ENCODE peak calls at places on chromosomes 12 and 14, in four cellular contexts. X, I, L and E are unnamed samples.

GRCh38 chr12:108868781-108869180 is 11.1 kb upstream of the DAO start:
- DNase-seq in I (no peak), L (no peak), X (no peak), E (no peak)

GRCh38 chr14:64444984-64445845 is 20.1 kb upstream of the AKAP5 start:
- DNase-seq in L (no peak), X (no peak), I (no peak), E (no peak)

GRCh38 chr14:34628681-34629135 is 1.2 kb downstream of the SNX6 start:
- DNase-seq in I (no peak), X (no peak), L (peak), E (peak)

GRCh38 chr12:131092911-131093901 is 139.5 kb downstream of the ADGRD1 start:
- DNase-seq in X (peak), I (peak), L (no peak), E (no peak)

GRCh38 chr12:100533326-100533725 is 40.2 kb upstream of the GAS2L3 start:
- DNase-seq in I (no peak), L (no peak), X (no peak), E (no peak)

GRCh38 chr14:90740081-90740480 is 76.1 kb downstream of the TTC7B start:
- DNase-seq in X (no peak), L (no peak), I (no peak), E (no peak)

GRCh38 chr12:68565391-68565903 is 45.3 kb upstream of the RAP1B start:
- DNase-seq in I (no peak), L (no peak), X (no peak), E (no peak)

GRCh38 chr12:92827836-92828431 is 101.2 kb downstream of the EEA1 start:
- DNase-seq in L (peak), I (no peak), X (no peak), E (no peak)

GRCh38 chr14:86858591-86858990 is 1134.4 kb downstream of the GALC start:
- DNase-seq in I (no peak), L (no peak), X (no peak), E (no peak)

GRCh38 chr12:1918081-1918874 is at the start of gene CACNA2D4:
- DNase-seq in L (peak), X (peak), I (peak), E (no peak)

DNA sequence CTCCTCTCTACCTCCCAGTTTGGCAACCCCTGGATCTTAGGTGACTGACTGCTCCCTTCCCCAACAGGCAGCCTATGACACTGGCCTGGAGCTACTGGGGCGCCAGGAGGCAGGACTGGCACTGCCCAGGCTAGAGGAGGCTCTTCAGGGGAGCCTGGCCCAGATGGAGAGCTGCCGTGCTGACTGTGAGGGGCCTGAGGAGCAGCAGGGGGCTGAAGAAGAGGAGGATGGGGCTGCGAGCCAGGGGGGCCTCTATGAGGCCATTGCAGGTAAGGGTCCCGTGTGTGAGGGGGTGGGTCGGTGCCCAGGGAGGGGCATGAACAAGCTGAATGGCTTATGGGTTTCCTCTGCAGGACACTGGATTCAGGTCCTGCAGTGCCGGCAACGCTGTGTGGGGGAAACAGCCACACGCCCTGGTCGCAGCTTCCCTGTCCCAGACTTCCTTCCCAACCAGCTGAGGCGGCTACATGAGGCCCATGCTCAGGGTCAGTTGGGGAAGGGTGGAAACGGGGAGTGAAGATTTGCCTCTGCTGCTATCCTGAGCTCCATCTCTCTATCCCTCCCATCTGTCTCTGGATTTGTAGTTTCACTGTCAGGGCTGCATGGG is 2.2 kb downstream of the P3H3 start:
- DNase-seq in X (no peak), I (no peak), L (no peak), E (no peak)
- H3K4me3 ChIP-seq in X (no peak), I (no peak), L (no peak), E (no peak)

DNA sequence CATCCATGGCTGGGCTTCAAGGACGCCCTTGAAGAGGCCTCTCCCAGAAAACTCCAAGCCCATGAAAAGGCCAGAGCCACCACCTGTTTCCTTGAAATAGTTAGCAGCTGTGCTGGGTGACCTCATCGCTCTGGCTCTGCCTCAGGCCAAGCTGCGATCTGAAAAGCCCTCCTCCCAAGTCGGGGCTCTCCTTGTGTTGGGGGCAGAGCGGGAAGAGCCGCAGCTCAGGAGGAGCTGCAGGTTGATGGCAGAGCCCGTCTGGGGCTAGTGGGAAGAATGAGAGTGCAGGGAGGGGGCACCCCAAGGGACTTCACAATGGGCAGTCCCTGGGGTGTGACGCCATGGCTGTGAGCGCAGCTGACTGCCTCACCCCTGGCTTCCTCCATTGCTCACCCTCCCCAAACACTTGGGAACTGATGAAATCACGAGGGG is 50.0 kb upstream of the STON2 start:
- DNase-seq in I (no peak), X (no peak), L (no peak), E (no peak)
- H3K4me3 ChIP-seq in I (no peak), X (no peak), L (no peak), E (no peak)

GRCh38 chr12:113401066-113402000 is 2.4 kb downstream of the SDS start:
- DNase-seq in L (no peak), X (no peak), I (no peak), E (no peak)
- H3K4me3 ChIP-seq in L (no peak), X (no peak), I (no peak), E (no peak)

DNA sequence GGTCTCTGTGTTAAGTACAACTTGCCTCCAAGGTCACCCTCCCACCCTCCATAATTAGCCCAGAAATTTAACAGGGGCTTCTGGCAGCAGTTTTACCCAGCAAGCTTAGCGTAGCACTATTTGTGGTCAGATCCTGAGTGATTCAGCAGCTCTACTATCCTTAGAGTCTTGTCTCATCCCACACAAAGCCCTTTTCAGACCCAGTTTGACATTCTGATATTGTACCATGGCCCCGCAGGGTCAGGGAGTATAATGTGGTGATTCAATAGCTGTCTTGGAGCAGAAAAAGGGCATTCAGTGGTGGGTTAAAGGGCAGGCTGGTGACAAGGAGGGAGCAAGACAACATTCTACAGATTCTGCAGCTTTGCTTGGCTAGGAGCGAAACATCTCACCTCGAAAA is 153.8 kb upstream of the DDHD1 start:
- DNase-seq in X (no peak), L (no peak), I (no peak), E (no peak)
- H3K4me3 ChIP-seq in X (peak), L (no peak), I (no peak), E (no peak)

DNA sequence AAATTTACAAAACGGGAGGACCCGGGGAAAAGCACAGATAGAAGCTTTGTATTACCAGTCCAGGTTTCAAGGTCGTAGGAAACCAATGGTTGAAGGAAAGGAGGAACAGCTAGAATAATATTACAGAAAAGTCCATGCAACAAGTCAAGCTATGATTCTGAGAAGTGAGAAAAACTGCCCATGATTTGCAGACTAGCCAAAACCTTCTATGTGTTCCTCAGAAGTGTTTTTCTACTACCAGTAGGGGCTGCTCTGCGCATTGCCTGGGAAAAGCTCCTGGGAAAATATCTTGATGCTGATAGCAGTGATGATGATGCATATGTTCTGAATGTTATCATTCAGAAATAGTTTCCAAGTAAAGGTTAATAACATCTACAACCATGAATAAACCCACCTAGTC is 2.2 kb downstream of the PDZRN4 start:
- DNase-seq in X (no peak), I (no peak), L (no peak), E (no peak)
- H3K4me3 ChIP-seq in X (peak), I (peak), L (no peak), E (no peak)

GRCh38 chr12:132851465-132851864 is 22.8 kb upstream of the GOLGA3 start:
- DNase-seq in X (no peak), I (no peak), L (no peak), E (no peak)
- H3K4me3 ChIP-seq in X (no peak), I (no peak), L (no peak), E (no peak)

GRCh38 chr14:93185333-93185688 is 194 bp downstream of the LYSET start:
- DNase-seq in X (no peak), I (no peak), L (no peak), E (no peak)

GRCh38 chr14:93186961-93187360 is 1.8 kb downstream of the LYSET start:
- DNase-seq in L (no peak), X (no peak), I (no peak), E (no peak)

GRCh38 chr14:93184391-93185332 is at the start of the genes LYSET and MOAP1:
- DNase-seq in X (peak), L (peak), I (peak), E (peak)

GRCh38 chr14:93183596-93184317 is 940 bp downstream of the MOAP1 start:
- DNase-seq in X (no peak), I (no peak), L (no peak), E (peak)

GRCh38 chr14:93186461-93186860 is 1.3 kb downstream of the LYSET start:
- DNase-seq in X (no peak), L (no peak), I (no peak), E (no peak)
- H3K4me3 ChIP-seq in X (peak), L (no peak), I (peak), E (no peak)